ENCODE peak calls at places on chromosomes 12 and 14, in seven cellular contexts. One of them, this sample, is unnamed.

GRCh38 chr14:63940387-63940786 is 87.6 kb downstream of the SYNE2 start:
- DNase-seq in CD4-positive, CD25-positive, alpha-beta regulatory T cell: no peak
- DNase-seq in fibroblast of the aortic adventitia: no peak
- DNase-seq in gastrocnemius medialis: no peak
- DNase-seq in stomach: no peak
- DNase-seq in endothelial cell: no peak
- DNase-seq in sciatic nerve: no peak
- DNase-seq in this sample: no peak

GRCh38 chr12:41140117-41140516 is 48.0 kb upstream of the PDZRN4 start:
- DNase-seq in fibroblast of the aortic adventitia: no peak
- DNase-seq in sciatic nerve: no peak
- DNase-seq in gastrocnemius medialis: no peak
- DNase-seq in endothelial cell: no peak
- DNase-seq in CD4-positive, CD25-positive, alpha-beta regulatory T cell: no peak
- DNase-seq in stomach: no peak
- DNase-seq in this sample: no peak

GRCh38 chr12:22229652-22230279 is 104.7 kb downstream of the ST8SIA1 start:
- DNase-seq in gastrocnemius medialis: no peak
- DNase-seq in CD4-positive, CD25-positive, alpha-beta regulatory T cell: no peak
- DNase-seq in endothelial cell: no peak
- DNase-seq in sciatic nerve: no peak
- DNase-seq in fibroblast of the aortic adventitia: peak
- DNase-seq in stomach: no peak
- DNase-seq in this sample: no peak

GRCh38 chr12:92065018-92065499 is 80.6 kb downstream of the BTG1 start:
- DNase-seq in gastrocnemius medialis: no peak
- DNase-seq in stomach: peak
- DNase-seq in fibroblast of the aortic adventitia: peak
- DNase-seq in endothelial cell: no peak
- DNase-seq in sciatic nerve: no peak
- DNase-seq in CD4-positive, CD25-positive, alpha-beta regulatory T cell: peak
- DNase-seq in this sample: no peak

GRCh38 chr12:61808856-61809255 is 451.3 kb upstream of the USP15 start:
- DNase-seq in fibroblast of the aortic adventitia: no peak
- DNase-seq in CD4-positive, CD25-positive, alpha-beta regulatory T cell: no peak
- DNase-seq in sciatic nerve: no peak
- DNase-seq in endothelial cell: no peak
- DNase-seq in stomach: no peak
- DNase-seq in gastrocnemius medialis: no peak
- DNase-seq in this sample: no peak

GRCh38 chr12:115078334-115078733 is 394.4 kb upstream of the TBX3 start:
- DNase-seq in endothelial cell: no peak
- DNase-seq in sciatic nerve: no peak
- DNase-seq in CD4-positive, CD25-positive, alpha-beta regulatory T cell: no peak
- DNase-seq in gastrocnemius medialis: no peak
- DNase-seq in stomach: no peak
- DNase-seq in fibroblast of the aortic adventitia: no peak
- DNase-seq in this sample: no peak

GRCh38 chr12:29333178-29333577 is 47.8 kb downstream of the ERGIC2 start:
- DNase-seq in stomach: no peak
- DNase-seq in gastrocnemius medialis: no peak
- DNase-seq in CD4-positive, CD25-positive, alpha-beta regulatory T cell: no peak
- DNase-seq in endothelial cell: no peak
- DNase-seq in fibroblast of the aortic adventitia: no peak
- DNase-seq in sciatic nerve: no peak
- DNase-seq in this sample: no peak

GRCh38 chr12:6065131-6065871 is 59.2 kb downstream of the VWF start:
- DNase-seq in fibroblast of the aortic adventitia: no peak
- DNase-seq in sciatic nerve: no peak
- DNase-seq in CD4-positive, CD25-positive, alpha-beta regulatory T cell: no peak
- DNase-seq in endothelial cell: no peak
- DNase-seq in gastrocnemius medialis: no peak
- DNase-seq in stomach: no peak
- DNase-seq in this sample: no peak

GRCh38 chr14:61106627-61107147 is 125.6 kb downstream of the SLC38A6 start:
- DNase-seq in fibroblast of the aortic adventitia: no peak
- DNase-seq in sciatic nerve: no peak
- DNase-seq in gastrocnemius medialis: no peak
- DNase-seq in CD4-positive, CD25-positive, alpha-beta regulatory T cell: no peak
- DNase-seq in endothelial cell: no peak
- DNase-seq in stomach: no peak
- DNase-seq in this sample: peak

GRCh38 chr14:45492876-45493275 is 239.9 kb upstream of the MIS18BP1 start:
- DNase-seq in CD4-positive, CD25-positive, alpha-beta regulatory T cell: no peak
- DNase-seq in endothelial cell: no peak
- DNase-seq in stomach: no peak
- DNase-seq in fibroblast of the aortic adventitia: no peak
- DNase-seq in gastrocnemius medialis: no peak
- DNase-seq in sciatic nerve: no peak
- DNase-seq in this sample: no peak

GRCh38 chr14:47149326-47149725 is 497.7 kb upstream of the RPL10L start:
- DNase-seq in sciatic nerve: no peak
- DNase-seq in gastrocnemius medialis: no peak
- DNase-seq in fibroblast of the aortic adventitia: no peak
- DNase-seq in stomach: no peak
- DNase-seq in endothelial cell: no peak
- DNase-seq in CD4-positive, CD25-positive, alpha-beta regulatory T cell: no peak
- DNase-seq in this sample: no peak

GRCh38 chr12:53365245-53365904 is 14.6 kb upstream of the SP1 start:
- DNase-seq in endothelial cell: no peak
- DNase-seq in gastrocnemius medialis: no peak
- DNase-seq in stomach: no peak
- DNase-seq in CD4-positive, CD25-positive, alpha-beta regulatory T cell: no peak
- DNase-seq in fibroblast of the aortic adventitia: peak
- DNase-seq in sciatic nerve: no peak
- DNase-seq in this sample: no peak